ENCODE peak calls at places on chromosomes 4 and X, in six cellular contexts. One of them, this sample, is unnamed.
A peak's percentile ranks its signal among the peaks of the same experiment; 100 is the strongest.

GRCh38 chr4:89998350-89999098 is 103.9 kb downstream of the MMRN1 start:
- DNase-seq in A549: no peak
- DNase-seq in tibial nerve: no peak
- DNase-seq in IMR-90: no peak
- DNase-seq in ovary: no peak
- DNase-seq in stomach: no peak
- DNase-seq in this sample: no peak

GRCh38 chr4:137998666-137999429 is 243.3 kb downstream of the SLC7A11 start:
- DNase-seq in A549: no peak
- DNase-seq in IMR-90: peak; percentile 63
- DNase-seq in stomach: no peak
- DNase-seq in tibial nerve: no peak
- DNase-seq in ovary: no peak
- DNase-seq in this sample: no peak

GRCh38 chr4:95318483-95318882 is 230.3 kb downstream of the UNC5C start:
- DNase-seq in tibial nerve: no peak
- DNase-seq in IMR-90: no peak
- DNase-seq in ovary: no peak
- DNase-seq in stomach: no peak
- DNase-seq in A549: no peak
- DNase-seq in this sample: no peak

GRCh38 chr4:54384152-54384551 is 155.1 kb downstream of the PDGFRA start:
- DNase-seq in IMR-90: no peak
- DNase-seq in A549: no peak
- DNase-seq in tibial nerve: no peak
- DNase-seq in ovary: no peak
- DNase-seq in stomach: no peak
- DNase-seq in this sample: no peak

GRCh38 chr4:151460434-151460833 is 51.5 kb downstream of the FHIP1A start:
- DNase-seq in tibial nerve: no peak
- DNase-seq in A549: no peak
- DNase-seq in stomach: no peak
- DNase-seq in IMR-90: no peak
- DNase-seq in ovary: no peak
- DNase-seq in this sample: no peak

GRCh38 chrX:72304877-72305276 is 837 bp downstream of the CITED1 start:
- DNase-seq in ovary: no peak
- DNase-seq in stomach: no peak
- DNase-seq in IMR-90: no peak
- DNase-seq in tibial nerve: no peak
- DNase-seq in A549: no peak
- DNase-seq in this sample: peak; percentile 3

GRCh38 chrX:3384330-3384729 is 37.9 kb upstream of the MXRA5 start:
- DNase-seq in tibial nerve: no peak
- DNase-seq in IMR-90: no peak
- DNase-seq in stomach: no peak
- DNase-seq in ovary: no peak
- DNase-seq in A549: no peak
- DNase-seq in this sample: no peak

GRCh38 chrX:16711219-16712115 is 1.0 kb downstream of the CTPS2 start:
- DNase-seq in stomach: no peak
- DNase-seq in IMR-90: no peak
- DNase-seq in ovary: no peak
- DNase-seq in tibial nerve: no peak
- DNase-seq in A549: no peak
- DNase-seq in this sample: no peak

GRCh38 chr4:1982124-1983052 is 26.4 kb downstream of the NELFA start:
- DNase-seq in stomach: no peak
- DNase-seq in ovary: no peak
- DNase-seq in tibial nerve: no peak
- DNase-seq in A549: no peak
- DNase-seq in IMR-90: no peak
- DNase-seq in this sample: no peak

GRCh38 chr4:7206385-7206784 is 14.0 kb downstream of the SORCS2 start:
- DNase-seq in stomach: no peak
- DNase-seq in tibial nerve: no peak
- DNase-seq in A549: no peak
- DNase-seq in ovary: no peak
- DNase-seq in IMR-90: peak; percentile 76
- DNase-seq in this sample: no peak

DNA sequence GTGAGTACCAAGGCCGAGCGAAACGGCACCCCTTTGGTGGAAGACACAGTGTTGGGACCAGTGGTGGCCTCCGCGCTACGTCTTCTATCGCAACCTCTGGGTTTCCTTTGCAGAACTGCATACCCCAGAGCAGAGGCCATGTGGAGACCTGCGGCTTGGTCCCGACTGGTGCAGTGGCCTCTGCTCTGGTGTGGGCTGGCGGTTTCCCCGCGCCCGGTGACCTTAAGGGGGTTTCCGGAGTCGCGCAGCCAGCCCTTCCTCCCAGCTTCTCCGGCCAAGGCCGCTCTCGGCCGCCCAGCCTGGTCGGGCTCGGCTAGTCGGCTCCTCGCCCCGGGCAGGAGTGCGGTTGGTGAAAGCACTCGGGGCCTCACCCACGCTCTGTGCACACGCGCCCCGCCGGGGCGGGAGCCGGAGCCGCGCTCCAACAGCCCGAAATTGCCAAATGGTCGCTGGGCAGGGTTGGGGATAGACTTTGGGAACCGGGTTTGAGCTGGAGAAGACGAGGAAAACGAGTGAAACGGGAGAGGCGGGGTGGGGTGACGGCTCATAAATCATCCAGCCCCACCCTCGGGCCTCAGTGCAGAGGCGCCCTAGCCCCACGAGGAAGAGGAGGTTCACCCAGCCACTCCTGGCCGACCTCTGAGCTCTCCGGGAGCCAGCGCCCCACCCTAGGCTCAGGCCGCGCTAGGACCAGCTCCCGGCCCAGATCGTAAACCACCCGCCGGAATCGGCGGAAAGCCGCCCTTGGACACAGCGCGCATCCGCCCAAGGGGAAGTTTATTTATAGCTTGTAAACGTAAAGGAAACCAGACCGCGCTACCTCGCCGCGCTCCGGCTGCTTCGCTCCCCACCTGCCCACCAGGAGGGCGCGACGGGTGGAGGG is 84.7 kb downstream of the BCOR start:
- DNase-seq in stomach: peak; percentile 70
- DNase-seq in tibial nerve: peak; percentile 51
- DNase-seq in ovary: peak; percentile 75
- DNase-seq in A549: peak; percentile 28
- DNase-seq in IMR-90: peak; percentile 35
- DNase-seq in this sample: peak; percentile 12
- TF ChIP-seq POLR2A in stomach: no peak
- TF ChIP-seq POLR2A in tibial nerve: no peak
- TF ChIP-seq POLR2A in ovary: no peak
- TF ChIP-seq POLR2A in A549: peak; percentile 29
- TF ChIP-seq POLR2A in IMR-90: no peak
- TF ChIP-seq POLR2A in this sample: no peak

DNA sequence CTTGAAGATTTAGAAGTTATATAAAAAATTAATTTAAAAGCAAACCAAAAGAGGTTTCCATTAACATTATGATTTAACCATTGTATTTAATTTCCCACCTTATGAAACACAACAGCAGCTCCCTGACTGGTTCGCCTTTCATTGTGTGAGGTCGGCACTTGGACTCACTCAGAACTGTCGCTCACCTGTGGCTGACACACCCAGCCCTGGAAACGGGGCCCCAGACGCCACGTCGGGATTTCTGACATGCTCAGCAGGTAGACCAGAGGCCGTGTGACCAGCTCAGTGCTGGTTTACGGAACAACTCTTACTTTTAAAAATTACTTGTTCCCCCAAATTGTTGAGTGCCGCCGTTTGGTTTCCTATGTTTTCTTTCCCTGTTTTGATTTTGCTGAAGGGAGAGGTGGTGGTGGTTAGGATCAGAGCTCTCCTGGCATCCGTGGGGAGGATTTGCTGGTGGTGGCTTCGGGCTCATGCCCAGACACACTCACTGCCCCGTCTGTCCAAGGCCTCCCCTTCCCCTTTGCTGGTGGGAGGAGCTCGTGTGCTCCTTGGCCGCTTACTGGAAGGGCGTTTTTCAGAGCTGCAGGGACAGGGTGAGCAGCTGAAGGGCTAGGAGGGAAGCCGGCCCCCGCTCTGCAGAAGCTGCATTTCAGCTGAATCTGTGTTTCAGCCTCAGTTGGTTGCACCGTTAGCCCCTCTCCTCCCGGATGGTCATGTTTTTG is 59.2 kb downstream of the CPLX1 start:
- DNase-seq in tibial nerve: no peak
- DNase-seq in A549: no peak
- DNase-seq in stomach: no peak
- DNase-seq in IMR-90: no peak
- DNase-seq in ovary: no peak
- DNase-seq in this sample: no peak
- TF ChIP-seq POLR2A in tibial nerve: no peak
- TF ChIP-seq POLR2A in A549: no peak
- TF ChIP-seq POLR2A in stomach: no peak
- TF ChIP-seq POLR2A in IMR-90: no peak
- TF ChIP-seq POLR2A in ovary: no peak
- TF ChIP-seq POLR2A in this sample: no peak

GRCh38 chrX:132518401-132518800 is 29.6 kb upstream of the MBNL3 start:
- DNase-seq in ovary: no peak
- DNase-seq in tibial nerve: no peak
- DNase-seq in A549: no peak
- DNase-seq in IMR-90: no peak
- DNase-seq in stomach: no peak
- DNase-seq in this sample: no peak
- TF ChIP-seq POLR2A in ovary: no peak
- TF ChIP-seq POLR2A in tibial nerve: no peak
- TF ChIP-seq POLR2A in A549: no peak
- TF ChIP-seq POLR2A in IMR-90: no peak
- TF ChIP-seq POLR2A in stomach: no peak
- TF ChIP-seq POLR2A in this sample: no peak

GRCh38 chrX:46704767-46705386 is 54.0 kb downstream of the SLC9A7 start:
- DNase-seq in ovary: no peak
- DNase-seq in tibial nerve: no peak
- DNase-seq in IMR-90: peak; percentile 60
- DNase-seq in A549: no peak
- DNase-seq in stomach: no peak
- DNase-seq in this sample: peak; percentile 71
- TF ChIP-seq POLR2A in ovary: no peak
- TF ChIP-seq POLR2A in tibial nerve: no peak
- TF ChIP-seq POLR2A in IMR-90: no peak
- TF ChIP-seq POLR2A in A549: no peak
- TF ChIP-seq POLR2A in stomach: no peak
- TF ChIP-seq POLR2A in this sample: no peak

GRCh38 chr4:10018818-10019438 is 2.4 kb downstream of the SLC2A9 start:
- DNase-seq in IMR-90: peak; percentile 93
- DNase-seq in stomach: peak; percentile 95
- DNase-seq in ovary: peak; percentile 100
- DNase-seq in A549: peak; percentile 66
- DNase-seq in tibial nerve: peak; percentile 94
- DNase-seq in this sample: peak; percentile 84
- TF ChIP-seq POLR2A in IMR-90: peak; percentile 24
- TF ChIP-seq POLR2A in stomach: no peak
- TF ChIP-seq POLR2A in ovary: peak; percentile 56
- TF ChIP-seq POLR2A in A549: peak; percentile 5
- TF ChIP-seq POLR2A in tibial nerve: peak; percentile 38
- TF ChIP-seq POLR2A in this sample: peak; percentile 38

GRCh38 chr4:142083264-142083663 is 446.9 kb downstream of the IL15 start:
- DNase-seq in ovary: no peak
- DNase-seq in IMR-90: no peak
- DNase-seq in stomach: no peak
- DNase-seq in A549: no peak
- DNase-seq in tibial nerve: no peak
- DNase-seq in this sample: no peak
- TF ChIP-seq POLR2A in ovary: no peak
- TF ChIP-seq POLR2A in IMR-90: no peak
- TF ChIP-seq POLR2A in stomach: no peak
- TF ChIP-seq POLR2A in A549: no peak
- TF ChIP-seq POLR2A in tibial nerve: no peak
- TF ChIP-seq POLR2A in this sample: no peak

DNA sequence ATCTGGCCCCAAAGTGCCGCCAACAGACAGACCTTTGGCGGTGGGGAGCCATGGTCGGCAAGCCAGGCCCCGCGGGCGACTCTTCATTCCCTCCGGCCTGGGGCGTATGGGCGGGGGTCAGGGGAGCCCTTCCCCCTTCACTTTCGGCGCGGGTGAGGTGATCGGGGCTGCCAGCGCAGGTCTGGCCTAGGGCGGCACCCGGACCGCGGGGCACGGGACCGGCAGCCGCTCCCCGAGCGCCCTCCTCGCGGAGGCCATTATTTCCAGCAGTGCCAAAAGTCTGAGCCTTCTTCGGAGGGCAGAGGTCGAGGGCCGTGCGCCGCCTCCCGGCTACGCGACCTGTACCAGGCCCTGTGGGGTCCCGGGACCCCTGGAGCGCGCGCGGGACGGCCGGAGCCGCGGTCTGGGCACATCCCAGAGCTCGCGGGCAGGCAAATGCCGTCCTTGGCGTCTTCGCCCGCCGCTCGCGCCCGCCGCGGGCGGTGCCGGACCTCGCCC is 620 bp upstream of the KDM6A start:
- DNase-seq in ovary: no peak
- DNase-seq in IMR-90: peak; percentile 4
- DNase-seq in stomach: peak; percentile 61
- DNase-seq in A549: peak; percentile 40
- DNase-seq in tibial nerve: peak; percentile 12
- DNase-seq in this sample: peak; percentile 83
- TF ChIP-seq POLR2A in ovary: no peak
- TF ChIP-seq POLR2A in IMR-90: no peak
- TF ChIP-seq POLR2A in stomach: no peak
- TF ChIP-seq POLR2A in A549: peak; percentile 59
- TF ChIP-seq POLR2A in tibial nerve: no peak
- TF ChIP-seq POLR2A in this sample: peak; percentile 47

GRCh38 chr4:127632420-127633403 is at the start of gene INTU:
- DNase-seq in A549: peak; percentile 87
- DNase-seq in ovary: peak; percentile 94
- DNase-seq in tibial nerve: peak; percentile 88
- DNase-seq in IMR-90: peak; percentile 97
- DNase-seq in stomach: peak; percentile 92
- DNase-seq in this sample: peak; percentile 89
- TF ChIP-seq POLR2A in A549: peak; percentile 32
- TF ChIP-seq POLR2A in ovary: no peak
- TF ChIP-seq POLR2A in tibial nerve: no peak
- TF ChIP-seq POLR2A in IMR-90: peak; percentile 63
- TF ChIP-seq POLR2A in stomach: no peak
- TF ChIP-seq POLR2A in this sample: peak; percentile 54

GRCh38 chrX:50967734-50968133 is 57.2 kb downstream of the BMP15 start:
- DNase-seq in ovary: no peak
- DNase-seq in IMR-90: no peak
- DNase-seq in tibial nerve: no peak
- DNase-seq in A549: no peak
- DNase-seq in stomach: no peak
- DNase-seq in this sample: no peak
- TF ChIP-seq POLR2A in ovary: no peak
- TF ChIP-seq POLR2A in IMR-90: no peak
- TF ChIP-seq POLR2A in tibial nerve: no peak
- TF ChIP-seq POLR2A in A549: no peak
- TF ChIP-seq POLR2A in stomach: no peak
- TF ChIP-seq POLR2A in this sample: no peak